ENCODE peak calls at places on chromosomes 6 and 20, in five cellular contexts. One of them, this sample, is unnamed.

GRCh38 chr6:43836507-43836906 is 66.5 kb downstream of the VEGFA start:
- DNase-seq in substantia nigra: no peak
- DNase-seq in AG04450: no peak
- DNase-seq in upper lobe of right lung: no peak
- DNase-seq in small intestine: no peak
- DNase-seq in this sample: no peak

GRCh38 chr20:44114755-44115044 is 72.3 kb downstream of the JPH2 start:
- DNase-seq in substantia nigra: no peak
- DNase-seq in AG04450: no peak
- DNase-seq in upper lobe of right lung: no peak
- DNase-seq in small intestine: no peak
- DNase-seq in this sample: no peak

GRCh38 chr20:38094373-38094775 is 60.8 kb downstream of the RPRD1B start:
- DNase-seq in substantia nigra: no peak
- DNase-seq in AG04450: no peak
- DNase-seq in upper lobe of right lung: no peak
- DNase-seq in small intestine: peak; percentile 57
- DNase-seq in this sample: peak; percentile 54

GRCh38 chr6:34147906-34148701 is 2.2 kb upstream of the GRM4 start:
- DNase-seq in substantia nigra: no peak
- DNase-seq in AG04450: no peak
- DNase-seq in upper lobe of right lung: peak; percentile 59
- DNase-seq in small intestine: no peak
- DNase-seq in this sample: peak; percentile 37

GRCh38 chr6:72861935-72862432 is 240.1 kb downstream of the KCNQ5 start:
- DNase-seq in substantia nigra: peak; percentile 4
- DNase-seq in AG04450: no peak
- DNase-seq in upper lobe of right lung: no peak
- DNase-seq in small intestine: no peak
- DNase-seq in this sample: no peak

GRCh38 chr6:97462031-97462430 is 179.0 kb upstream of the MMS22L start:
- DNase-seq in substantia nigra: no peak
- DNase-seq in AG04450: no peak
- DNase-seq in upper lobe of right lung: no peak
- DNase-seq in small intestine: no peak
- DNase-seq in this sample: no peak

GRCh38 chr20:57620274-57620990 is at the start of gene ZBP1:
- DNase-seq in substantia nigra: no peak
- DNase-seq in AG04450: no peak
- DNase-seq in upper lobe of right lung: peak; percentile 63
- DNase-seq in small intestine: peak; percentile 79
- DNase-seq in this sample: peak; percentile 71

GRCh38 chr20:3843490-3843889 is 3.1 kb upstream of the MAVS start:
- DNase-seq in substantia nigra: no peak
- DNase-seq in AG04450: peak; percentile 27
- DNase-seq in upper lobe of right lung: no peak
- DNase-seq in small intestine: peak; percentile 42
- DNase-seq in this sample: no peak

GRCh38 chr6:105179244-105180065 is at the start of gene POPDC3:
- DNase-seq in substantia nigra: peak; percentile 3
- DNase-seq in AG04450: no peak
- DNase-seq in upper lobe of right lung: peak; percentile 69
- DNase-seq in small intestine: no peak
- DNase-seq in this sample: no peak

GRCh38 chr6:24663198-24663597 is 3.5 kb downstream of the TDP2 start:
- DNase-seq in substantia nigra: no peak
- DNase-seq in AG04450: no peak
- DNase-seq in upper lobe of right lung: no peak
- DNase-seq in small intestine: peak; percentile 81
- DNase-seq in this sample: no peak
- H3K27ac ChIP-seq in substantia nigra: no peak overlapping the region
- H3K27ac ChIP-seq in AG04450: no peak overlapping the region
- H3K27ac ChIP-seq in upper lobe of right lung: no peak overlapping the region
- H3K27ac ChIP-seq in small intestine: no peak overlapping the region
- H3K27ac ChIP-seq in this sample: no peak overlapping the region

DNA sequence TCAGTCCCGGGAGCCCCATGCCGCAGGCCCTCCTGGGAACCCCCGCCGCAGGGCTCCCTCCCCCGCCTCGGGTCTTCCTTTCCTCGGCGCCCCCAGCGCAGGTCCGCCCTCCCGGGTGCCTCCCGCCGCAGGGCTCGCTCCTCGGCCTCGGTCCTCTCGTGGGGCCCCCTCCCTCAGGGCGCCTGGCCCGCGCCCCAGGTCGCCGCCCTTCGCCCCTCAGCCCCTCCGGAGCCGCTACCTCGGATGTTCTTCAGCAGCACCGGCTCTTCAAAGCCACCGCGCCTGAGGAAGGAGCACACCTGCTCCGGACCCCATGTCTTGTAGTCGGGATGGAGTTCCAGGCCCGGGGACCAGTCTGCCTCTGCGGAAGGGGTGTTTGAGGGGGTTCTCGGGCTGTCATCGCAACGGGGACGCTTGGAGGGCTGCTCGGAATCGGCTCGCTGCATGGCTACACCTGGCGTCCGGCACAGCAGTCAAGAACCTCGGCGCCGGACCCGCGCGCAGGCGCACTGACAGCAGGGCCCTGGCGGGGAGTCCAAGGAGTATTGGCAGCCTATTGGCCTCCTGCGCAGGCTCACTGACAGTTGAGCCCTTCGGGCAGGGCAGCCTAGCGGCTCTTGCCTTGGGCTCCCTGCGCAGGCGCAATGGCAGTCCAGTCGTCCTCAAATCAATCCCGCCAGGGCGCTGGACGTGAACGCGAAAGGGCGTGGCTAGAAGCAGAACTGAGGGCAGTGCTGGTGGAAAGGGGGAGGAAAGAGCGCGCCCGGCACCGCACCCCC is at the start of gene SAMHD1:
- DNase-seq in substantia nigra: peak; percentile 96
- DNase-seq in AG04450: peak; percentile 98
- DNase-seq in upper lobe of right lung: peak; percentile 99
- DNase-seq in small intestine: peak; percentile 99
- DNase-seq in this sample: peak; percentile 85
- H3K27ac ChIP-seq in substantia nigra: peak within 1 kb of the TSS; percentile 78
- H3K27ac ChIP-seq in AG04450: no peak within 1 kb of the TSS
- H3K27ac ChIP-seq in upper lobe of right lung: peak within 1 kb of the TSS; percentile 94
- H3K27ac ChIP-seq in small intestine: peak within 1 kb of the TSS; percentile 33
- H3K27ac ChIP-seq in this sample: peak within 1 kb of the TSS; percentile 89

GRCh38 chr6:6758546-6758914 is 170.0 kb downstream of the LY86 start:
- DNase-seq in substantia nigra: no peak
- DNase-seq in AG04450: no peak
- DNase-seq in upper lobe of right lung: no peak
- DNase-seq in small intestine: no peak
- DNase-seq in this sample: no peak

GRCh38 chr6:6760054-6760453 is 171.5 kb downstream of the LY86 start:
- DNase-seq in substantia nigra: no peak
- DNase-seq in AG04450: no peak
- DNase-seq in upper lobe of right lung: no peak
- DNase-seq in small intestine: no peak
- DNase-seq in this sample: no peak

GRCh38 chr6:6753301-6753700 is 164.8 kb downstream of the LY86 start:
- DNase-seq in substantia nigra: no peak
- DNase-seq in AG04450: no peak
- DNase-seq in upper lobe of right lung: no peak
- DNase-seq in small intestine: no peak
- DNase-seq in this sample: no peak

GRCh38 chr6:6764764-6765434 is 176.4 kb downstream of the LY86 start:
- DNase-seq in substantia nigra: no peak
- DNase-seq in AG04450: no peak
- DNase-seq in upper lobe of right lung: no peak
- DNase-seq in small intestine: no peak
- DNase-seq in this sample: no peak

DNA sequence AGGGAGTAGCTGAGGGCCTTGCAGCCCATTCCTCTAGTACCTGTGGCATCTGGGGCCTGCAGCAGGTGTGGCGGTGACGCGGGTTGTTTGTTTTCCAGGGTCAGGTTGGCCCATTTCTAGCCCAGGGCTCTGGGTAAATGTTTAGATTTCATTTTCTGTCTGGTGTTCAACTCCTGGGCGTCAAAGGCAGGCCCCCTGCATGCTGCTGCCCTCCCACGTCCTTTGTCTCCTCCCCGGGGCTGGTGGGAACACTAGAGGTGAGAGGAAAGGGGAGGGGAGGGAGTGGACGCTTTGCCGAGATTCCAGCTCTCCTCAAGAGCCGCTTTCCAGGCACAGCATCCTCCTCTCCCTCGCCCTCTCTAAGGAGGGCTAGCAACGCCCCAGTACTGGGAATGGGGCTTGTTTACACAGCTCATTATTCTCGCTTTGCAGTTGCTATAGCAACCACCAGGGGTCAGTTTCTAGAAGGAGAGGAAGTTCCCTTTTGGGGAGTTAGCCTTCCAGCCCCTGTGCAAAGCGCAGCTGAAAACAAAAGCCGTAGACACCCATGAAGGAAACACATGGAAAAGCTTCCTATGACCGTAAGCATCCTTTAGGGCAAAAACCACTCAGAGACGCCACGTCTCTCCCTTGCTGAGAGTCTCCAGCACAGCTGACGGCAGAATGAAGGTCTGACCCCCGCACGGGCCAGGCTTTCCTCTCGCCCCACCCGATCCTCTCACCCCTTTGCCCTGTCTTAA is 170.6 kb downstream of the LY86 start:
- DNase-seq in substantia nigra: peak; percentile 35
- DNase-seq in AG04450: peak; percentile 16
- DNase-seq in upper lobe of right lung: peak; percentile 69
- DNase-seq in small intestine: no peak
- DNase-seq in this sample: no peak
- H3K27ac ChIP-seq in substantia nigra: no peak overlapping the region
- H3K27ac ChIP-seq in AG04450: no peak overlapping the region
- H3K27ac ChIP-seq in upper lobe of right lung: peak overlapping the region; percentile 14
- H3K27ac ChIP-seq in small intestine: no peak overlapping the region
- H3K27ac ChIP-seq in this sample: no peak overlapping the region

GRCh38 chr6:37142047-37142614 is 27.8 kb upstream of the PIM1 start:
- DNase-seq in substantia nigra: no peak
- DNase-seq in AG04450: no peak
- DNase-seq in upper lobe of right lung: no peak
- DNase-seq in small intestine: no peak
- DNase-seq in this sample: no peak
- H3K27ac ChIP-seq in substantia nigra: no peak overlapping the region
- H3K27ac ChIP-seq in AG04450: peak overlapping the region; percentile 59
- H3K27ac ChIP-seq in upper lobe of right lung: no peak overlapping the region
- H3K27ac ChIP-seq in small intestine: no peak overlapping the region
- H3K27ac ChIP-seq in this sample: no peak overlapping the region

GRCh38 chr6:111606620-111607115 is 990 bp upstream of the TRAF3IP2 start:
- DNase-seq in substantia nigra: no peak
- DNase-seq in AG04450: no peak
- DNase-seq in upper lobe of right lung: no peak
- DNase-seq in small intestine: peak; percentile 29
- DNase-seq in this sample: no peak
- H3K27ac ChIP-seq in substantia nigra: peak overlapping the region; percentile 23
- H3K27ac ChIP-seq in AG04450: peak overlapping the region; percentile 24
- H3K27ac ChIP-seq in upper lobe of right lung: peak overlapping the region; percentile 97
- H3K27ac ChIP-seq in small intestine: peak overlapping the region; percentile 96
- H3K27ac ChIP-seq in this sample: no peak overlapping the region

DNA sequence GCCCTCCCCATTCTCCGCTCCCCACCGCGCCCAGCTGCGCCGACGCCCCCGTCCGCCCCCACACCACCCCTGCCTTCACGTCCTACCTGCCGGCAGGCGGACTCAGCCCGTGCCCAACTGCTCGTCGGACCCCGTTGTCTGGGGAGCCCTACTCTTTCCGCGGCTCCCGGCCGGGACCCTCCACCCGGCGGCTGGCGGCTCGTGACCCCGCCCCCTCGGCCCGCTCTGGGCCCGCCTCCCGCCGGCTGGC is at the start of gene SERAC1:
- DNase-seq in substantia nigra: no peak
- DNase-seq in AG04450: no peak
- DNase-seq in upper lobe of right lung: no peak
- DNase-seq in small intestine: no peak
- DNase-seq in this sample: no peak
- H3K27ac ChIP-seq in substantia nigra: peak within 1 kb of the TSS; percentile 91
- H3K27ac ChIP-seq in AG04450: peak within 1 kb of the TSS; percentile 94
- H3K27ac ChIP-seq in upper lobe of right lung: peak within 1 kb of the TSS; percentile 95
- H3K27ac ChIP-seq in small intestine: peak within 1 kb of the TSS; percentile 97
- H3K27ac ChIP-seq in this sample: peak within 1 kb of the TSS; percentile 97

GRCh38 chr6:7201732-7202541 is 94.2 kb downstream of the RREB1 start:
- DNase-seq in substantia nigra: peak; percentile 69
- DNase-seq in AG04450: no peak
- DNase-seq in upper lobe of right lung: peak; percentile 89
- DNase-seq in small intestine: no peak
- DNase-seq in this sample: no peak

GRCh38 chr6:7198833-7199800 is 91.4 kb downstream of the RREB1 start:
- DNase-seq in substantia nigra: no peak
- DNase-seq in AG04450: no peak
- DNase-seq in upper lobe of right lung: no peak
- DNase-seq in small intestine: no peak
- DNase-seq in this sample: no peak

GRCh38 chr6:7200598-7201443 is 93.1 kb downstream of the RREB1 start:
- DNase-seq in substantia nigra: no peak
- DNase-seq in AG04450: no peak
- DNase-seq in upper lobe of right lung: peak; percentile 84
- DNase-seq in small intestine: peak; percentile 60
- DNase-seq in this sample: no peak

GRCh38 chr6:7203939-7204338 is 96.2 kb downstream of the RREB1 start:
- DNase-seq in substantia nigra: no peak
- DNase-seq in AG04450: no peak
- DNase-seq in upper lobe of right lung: no peak
- DNase-seq in small intestine: no peak
- DNase-seq in this sample: no peak

DNA sequence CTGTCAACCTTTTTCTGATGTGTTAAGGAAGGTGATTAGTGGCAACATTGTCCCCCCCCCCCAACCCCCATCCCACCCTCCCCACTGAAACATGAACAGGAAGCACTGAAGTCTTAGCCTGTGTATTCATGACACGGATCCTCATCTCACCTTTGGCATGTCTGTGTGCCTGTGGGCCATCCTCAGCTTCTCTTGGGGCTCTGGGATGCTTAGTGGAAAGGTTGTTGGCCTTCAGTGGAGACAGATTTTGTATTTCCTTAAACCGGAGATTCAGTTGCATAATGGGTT is 93.6 kb downstream of the RREB1 start:
- DNase-seq in substantia nigra: no peak
- DNase-seq in AG04450: no peak
- DNase-seq in upper lobe of right lung: no peak
- DNase-seq in small intestine: no peak
- DNase-seq in this sample: no peak
- H3K27ac ChIP-seq in substantia nigra: no peak overlapping the region
- H3K27ac ChIP-seq in AG04450: no peak overlapping the region
- H3K27ac ChIP-seq in upper lobe of right lung: peak overlapping the region; percentile 78
- H3K27ac ChIP-seq in small intestine: peak overlapping the region; percentile 15
- H3K27ac ChIP-seq in this sample: peak overlapping the region; percentile 70

GRCh38 chr6:130961148-130961547 is 101.9 kb downstream of the EPB41L2 start:
- DNase-seq in substantia nigra: no peak
- DNase-seq in AG04450: no peak
- DNase-seq in upper lobe of right lung: no peak
- DNase-seq in small intestine: no peak
- DNase-seq in this sample: no peak

GRCh38 chr6:130958468-130958867 is 104.6 kb downstream of the EPB41L2 start:
- DNase-seq in substantia nigra: no peak
- DNase-seq in AG04450: no peak
- DNase-seq in upper lobe of right lung: no peak
- DNase-seq in small intestine: no peak
- DNase-seq in this sample: no peak

GRCh38 chr6:130959938-130960337 is 103.1 kb downstream of the EPB41L2 start:
- DNase-seq in substantia nigra: no peak
- DNase-seq in AG04450: no peak
- DNase-seq in upper lobe of right lung: no peak
- DNase-seq in small intestine: no peak
- DNase-seq in this sample: no peak

GRCh38 chr6:130955755-130956154 is 107.3 kb downstream of the EPB41L2 start:
- DNase-seq in substantia nigra: no peak
- DNase-seq in AG04450: no peak
- DNase-seq in upper lobe of right lung: no peak
- DNase-seq in small intestine: peak; percentile 75
- DNase-seq in this sample: no peak
- H3K27ac ChIP-seq in substantia nigra: no peak overlapping the region
- H3K27ac ChIP-seq in AG04450: no peak overlapping the region
- H3K27ac ChIP-seq in upper lobe of right lung: no peak overlapping the region
- H3K27ac ChIP-seq in small intestine: no peak overlapping the region
- H3K27ac ChIP-seq in this sample: no peak overlapping the region

This sample was measured in CD8-positive, alpha-beta memory T cell.